ENCODE peak calls at places on chromosomes 4 and X, in seven cellular contexts. J is spleen, N is bronchial epithelial cell, Y is lower lobe of right lung, T is stomach, S is suprapubic skin, P is fibroblast of pulmonary artery. I is an unnamed sample.

GRCh38 chr4:15654556-15655222 is 468 bp downstream of the FBXL5 start:
- DNase-seq in Y (peak), S (peak), J (peak), N (no peak), P (peak), T (peak), I (peak)

GRCh38 chrX:16882702-16883486 is 12.7 kb upstream of the RBBP7 start:
- DNase-seq in T (peak), P (peak), J (peak), Y (peak), S (peak), N (peak), I (peak)

GRCh38 chr4:87375719-87376291 is 15.2 kb downstream of the HSD17B11 start:
- DNase-seq in Y (no peak), N (peak), S (no peak), P (peak), T (peak), J (no peak), I (no peak)

GRCh38 chrX:53171356-53171755 is 53.7 kb downstream of the KDM5C start:
- DNase-seq in J (no peak), P (no peak), T (no peak), S (no peak), N (no peak), Y (no peak), I (no peak)

GRCh38 chrX:46072776-46073175 is 472.4 kb downstream of the ZNF674 start:
- DNase-seq in Y (no peak), N (no peak), S (no peak), J (no peak), P (no peak), T (no peak), I (no peak)

GRCh38 chr4:180219080-180219479 is 2024.1 kb upstream of the TENM3 start:
- DNase-seq in J (no peak), S (no peak), P (no peak), N (no peak), Y (no peak), T (no peak), I (no peak)

GRCh38 chrX:8668797-8669196 is 63.1 kb downstream of the ANOS1 start:
- DNase-seq in J (no peak), T (no peak), S (no peak), P (no peak), Y (peak), N (peak), I (peak)

GRCh38 chr4:99087887-99088484 is 602 bp downstream of the ADH5 start:
- DNase-seq in J (no peak), P (peak), N (peak), S (peak), T (peak), Y (peak), I (no peak)

GRCh38 chr4:184355857-184356256 is 118.5 kb downstream of the IRF2 start:
- DNase-seq in P (no peak), Y (no peak), S (no peak), J (no peak), N (no peak), T (no peak), I (no peak)

GRCh38 chr4:183154701-183155391 is 55.8 kb downstream of the WWC2 start:
- DNase-seq in N (no peak), T (no peak), J (no peak), S (no peak), Y (no peak), P (no peak), I (no peak)

GRCh38 chr4:158490629-158491028 is 31.1 kb upstream of the RXFP1 start:
- DNase-seq in J (no peak), Y (no peak), S (no peak), T (no peak), P (no peak), N (no peak), I (no peak)

GRCh38 chr4:158500054-158500453 is 21.6 kb upstream of the RXFP1 start:
- DNase-seq in S (no peak), P (no peak), Y (no peak), T (no peak), J (no peak), N (no peak), I (no peak)

GRCh38 chr4:158496030-158496741 is 25.5 kb upstream of the RXFP1 start:
- DNase-seq in T (peak), S (no peak), P (peak), N (peak), Y (peak), J (no peak), I (peak)
- TF ChIP-seq CTCF in T (no peak), S (no peak), P (peak), N (peak), Y (peak), J (no peak), I (peak)

DNA sequence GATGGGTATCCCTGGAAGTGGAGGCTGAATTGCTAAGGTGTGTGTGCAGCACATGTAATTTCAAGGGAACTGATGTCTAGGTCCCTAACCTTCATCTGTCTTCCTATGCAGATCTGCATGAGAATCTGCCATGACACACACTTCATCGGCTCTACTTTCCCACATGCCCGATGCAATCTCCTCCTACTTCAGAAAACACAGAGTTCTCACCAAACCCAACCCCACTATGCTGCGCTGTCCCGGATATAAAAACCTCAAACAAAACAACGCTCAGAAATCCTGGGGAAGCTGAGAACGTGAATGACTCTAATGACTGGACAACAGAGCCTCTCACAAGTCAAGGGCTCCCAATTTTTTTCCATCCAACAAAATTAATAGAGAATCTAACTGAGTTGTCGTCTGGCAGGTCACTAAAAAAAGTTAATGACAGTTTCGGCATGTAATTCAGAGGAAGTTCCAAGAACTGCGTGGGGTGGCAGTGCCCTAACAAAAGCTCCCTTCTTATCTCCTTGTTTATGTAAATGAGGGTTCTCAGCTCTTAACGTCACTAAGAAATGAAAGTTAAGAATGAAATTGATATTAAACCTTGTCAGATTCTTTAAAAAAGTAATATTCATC is 39.0 kb downstream of the STX18 start:
- DNase-seq in J (no peak), S (no peak), N (no peak), Y (no peak), T (no peak), P (peak), I (no peak)
- TF ChIP-seq CTCF in J (no peak), S (no peak), N (no peak), Y (no peak), T (no peak), P (no peak), I (no peak)

GRCh38 chr4:78784255-78784654 is 8.1 kb downstream of the BMP2K start:
- DNase-seq in Y (no peak), P (peak), T (no peak), J (no peak), S (no peak), N (peak), I (no peak)
- TF ChIP-seq CTCF in Y (no peak), P (no peak), T (no peak), J (no peak), S (no peak), N (no peak), I (no peak)

GRCh38 chr4:47474799-47475198 is 10.3 kb upstream of the ATP10D start:
- DNase-seq in P (no peak), J (no peak), T (no peak), N (no peak), Y (no peak), S (no peak), I (no peak)

GRCh38 chr4:47475411-47475810 is 9.7 kb upstream of the ATP10D start:
- DNase-seq in Y (no peak), T (no peak), J (no peak), S (no peak), P (no peak), N (no peak), I (no peak)

GRCh38 chr4:47482326-47482725 is 2.7 kb upstream of the ATP10D start:
- DNase-seq in Y (no peak), N (peak), J (no peak), T (no peak), P (peak), S (no peak), I (no peak)

GRCh38 chr4:47483722-47484121 is 1.4 kb upstream of the ATP10D start:
- DNase-seq in P (peak), T (no peak), N (peak), S (no peak), J (no peak), Y (no peak), I (no peak)

GRCh38 chr4:47478799-47479198 is 6.3 kb upstream of the ATP10D start:
- DNase-seq in N (no peak), S (no peak), J (peak), P (no peak), T (no peak), Y (no peak), I (no peak)
- TF ChIP-seq CTCF in N (no peak), S (no peak), J (no peak), P (no peak), T (no peak), Y (no peak), I (no peak)